ENCODE peak calls at places on chromosomes 7 and 10, in nine cellular contexts. R, W, J, D, I, G, A, P and B are unnamed samples.

GRCh38 chr7:5426226-5426475 is 2.5 kb upstream of the TNRC18 start:
- DNase-seq in R (no peak), W (peak), J (no peak), D (peak), I (no peak), G (peak), A (no peak), P (no peak), B (no peak)

GRCh38 chr7:101308245-101309085 is 13.1 kb downstream of the IFT22 start:
- DNase-seq in R (no peak), W (peak), J (no peak), D (peak), I (no peak), G (no peak), A (no peak), P (no peak), B (no peak)

GRCh38 chr7:157905740-157906461 is 569.1 kb downstream of the DNAJB6 start:
- DNase-seq in R (no peak), W (no peak), J (no peak), D (no peak), I (no peak), G (no peak), A (no peak), P (peak), B (no peak)

GRCh38 chr7:76281006-76281705 is 21.3 kb upstream of the HSPB1 start:
- DNase-seq in R (no peak), W (no peak), J (no peak), D (no peak), I (no peak), G (no peak), A (no peak), P (no peak), B (no peak)

GRCh38 chr7:20064181-20064970 is 152.8 kb downstream of the MACC1 start:
- DNase-seq in R (no peak), W (peak), J (no peak), D (no peak), I (no peak), G (peak), A (no peak), P (no peak), B (no peak)

GRCh38 chr7:133561361-133561760 is 308.5 kb downstream of the EXOC4 start:
- DNase-seq in R (no peak), W (no peak), J (no peak), D (no peak), I (no peak), G (peak), A (no peak), P (no peak), B (no peak)

GRCh38 chr10:130816116-130816901 is 495.2 kb downstream of the TCERG1L start:
- DNase-seq in R (no peak), W (no peak), J (no peak), D (no peak), I (no peak), G (no peak), A (no peak), P (no peak), B (no peak)

GRCh38 chr10:79602953-79603352 is 7.8 kb upstream of the SFTPA1 start:
- DNase-seq in R (no peak), W (no peak), J (no peak), D (no peak), I (no peak), G (no peak), A (no peak), P (no peak), B (no peak)

GRCh38 chr7:149720372-149721083 is 52.9 kb downstream of the ZNF467 start:
- DNase-seq in R (no peak), W (no peak), J (peak), D (no peak), I (no peak), G (no peak), A (no peak), P (peak), B (no peak)